ENCODE peak calls at places on chromosomes 5 and 9, in nine cellular contexts. I, G, B, A, F, L, C, R and O are unnamed samples.

GRCh38 chr9:73199886-73200285 is 48.2 kb downstream of the ANXA1 start:
- DNase-seq in I (no peak), G (peak), B (no peak), A (peak), F (no peak), L (no peak), C (no peak), R (peak), O (no peak)

GRCh38 chr5:132458651-132459030 is 31.9 kb downstream of the IRF1 start:
- DNase-seq in I (no peak), G (no peak), B (peak), A (peak), F (peak), L (peak), C (peak), R (no peak), O (peak)

GRCh38 chr5:99674086-99674485 is 745.3 kb upstream of the CHD1 start:
- DNase-seq in I (no peak), G (no peak), B (no peak), A (peak), F (no peak), L (no peak), C (no peak), R (no peak), O (no peak)

GRCh38 chr9:123473226-123473625 is 117.2 kb downstream of the CRB2 start:
- DNase-seq in I (no peak), G (no peak), B (no peak), A (no peak), F (no peak), L (no peak), C (no peak), R (peak), O (no peak)

GRCh38 chr5:135340568-135340967 is 58.5 kb downstream of the MACROH2A1 start:
- DNase-seq in I (no peak), G (no peak), B (no peak), A (no peak), F (no peak), L (no peak), C (no peak), R (no peak), O (no peak)

GRCh38 chr5:74766348-74766886 is 500 bp downstream of the GFM2 start:
- DNase-seq in I (peak), G (peak), B (peak), A (peak), F (peak), L (peak), C (peak), R (peak), O (peak)

GRCh38 chr5:174387448-174387847 is 336.9 kb upstream of the MSX2 start:
- DNase-seq in I (no peak), G (no peak), B (no peak), A (no peak), F (no peak), L (peak), C (no peak), R (no peak), O (no peak)

GRCh38 chr5:164188733-164189148 is 683.3 kb downstream of the MAT2B start:
- DNase-seq in I (no peak), G (no peak), B (no peak), A (no peak), F (no peak), L (peak), C (no peak), R (peak), O (no peak)

GRCh38 chr9:111501648-111502047 is 17.5 kb upstream of the ECPAS start:
- DNase-seq in I (no peak), G (no peak), B (no peak), A (no peak), F (no peak), L (no peak), C (no peak), R (no peak), O (no peak)

GRCh38 chr5:62395210-62395950 is 8.3 kb downstream of the DIMT1 start:
- DNase-seq in I (no peak), G (no peak), B (peak), A (peak), F (no peak), L (peak), C (no peak), R (no peak), O (peak)

GRCh38 chr9:107227696-107228258 is 55.3 kb upstream of the RAD23B start:
- DNase-seq in I (no peak), G (no peak), B (peak), A (peak), F (no peak), L (no peak), C (no peak), R (no peak), O (no peak)

GRCh38 chr5:138969323-138970013 is 94.3 kb upstream of the LRRTM2 start:
- DNase-seq in I (no peak), G (no peak), B (no peak), A (no peak), F (no peak), L (no peak), C (no peak), R (no peak), O (no peak)

GRCh38 chr5:16644301-16644889 is 27.6 kb upstream of the RETREG1 start:
- DNase-seq in I (no peak), G (no peak), B (no peak), A (no peak), F (no peak), L (no peak), C (no peak), R (no peak), O (no peak)

GRCh38 chr5:36734422-36734821 is 128.0 kb downstream of the SLC1A3 start:
- DNase-seq in I (no peak), G (no peak), B (peak), A (peak), F (no peak), L (peak), C (no peak), R (peak), O (peak)

GRCh38 chr5:16321284-16321683 is 141.7 kb upstream of the MARCHF11 start:
- DNase-seq in I (no peak), G (no peak), B (no peak), A (no peak), F (no peak), L (no peak), C (no peak), R (no peak), O (no peak)

GRCh38 chr9:136326777-136327312 is 494 bp upstream of the GPSM1 start:
- DNase-seq in I (no peak), G (no peak), B (no peak), A (peak), F (no peak), L (no peak), C (no peak), R (no peak), O (no peak)

GRCh38 chr5:112878760-112879159 is 17.7 kb downstream of the SRP19 start:
- DNase-seq in I (no peak), G (peak), B (peak), A (no peak), F (peak), L (peak), C (peak), R (no peak), O (peak)

GRCh38 chr5:112141582-112141981 is 277.5 kb downstream of the EPB41L4A start:
- DNase-seq in I (no peak), G (no peak), B (no peak), A (no peak), F (no peak), L (no peak), C (no peak), R (no peak), O (no peak)

GRCh38 chr5:58456486-58456885 is 3.4 kb downstream of the PLK2 start:
- DNase-seq in I (no peak), G (no peak), B (no peak), A (no peak), F (no peak), L (no peak), C (peak), R (no peak), O (no peak)

DNA sequence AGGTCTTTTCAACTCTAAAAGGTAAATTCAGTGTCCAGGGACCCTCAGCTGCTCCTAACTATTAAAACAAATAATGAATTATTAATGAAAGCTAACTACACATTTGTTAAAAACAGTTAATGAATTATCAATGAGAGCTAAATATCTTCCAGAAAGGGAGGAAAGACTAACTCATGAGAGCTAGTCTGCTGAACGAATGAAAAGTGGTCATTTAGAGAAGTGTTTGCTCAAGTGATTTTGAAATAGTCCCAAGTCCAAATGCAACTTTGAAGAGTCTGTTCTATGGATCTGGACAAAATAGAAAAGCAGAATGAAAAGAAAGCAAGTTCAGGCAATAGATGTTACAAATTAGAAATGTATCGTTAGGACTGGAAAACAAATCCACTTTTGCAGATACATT is 133.9 kb upstream of the SPEF2 start:
- DNase-seq in I (no peak), G (no peak), B (no peak), A (no peak), F (no peak), L (no peak), C (no peak), R (no peak), O (no peak)
- H3K9ac ChIP-seq in I (no peak), G (no peak), B (no peak), A (no peak), F (no peak), L (no peak), C (no peak), R (no peak), O (no peak)

GRCh38 chr5:78361226-78361993 is 993 bp downstream of the SCAMP1 start:
- DNase-seq in I (peak), G (no peak), B (peak), A (peak), F (peak), L (peak), C (peak), R (peak), O (peak)
- TF ChIP-seq CTCF in I (peak), G (no peak), B (peak), A (peak), F (peak), L (no peak), C (peak), R (peak), O (peak)

DNA sequence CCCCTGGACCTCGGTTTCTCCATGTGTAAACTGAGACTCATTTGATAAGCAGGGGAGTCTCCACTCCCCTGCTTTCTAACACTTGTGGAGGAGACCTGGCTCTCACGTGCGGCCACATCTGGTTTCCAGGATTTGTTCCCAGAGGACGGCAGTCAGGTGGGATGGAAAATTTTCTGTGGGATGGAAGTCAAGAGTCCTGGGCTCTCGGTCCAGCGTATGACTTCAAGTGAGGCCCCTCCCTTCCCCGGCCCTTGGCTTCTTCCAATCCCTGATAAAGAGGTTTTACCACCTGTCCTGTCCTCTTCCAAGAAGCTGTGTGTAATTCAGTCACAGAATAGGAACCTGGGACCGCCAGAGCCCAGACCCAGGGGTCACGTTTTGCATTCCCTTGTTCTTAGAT is 35.0 kb downstream of the TMOD1 start:
- DNase-seq in I (no peak), G (no peak), B (no peak), A (no peak), F (no peak), L (no peak), C (no peak), R (no peak), O (no peak)
- H3K9ac ChIP-seq in I (no peak), G (no peak), B (no peak), A (no peak), F (no peak), L (no peak), C (no peak), R (no peak), O (no peak)

GRCh38 chr5:175700991-175701390 is 43.1 kb downstream of the HRH2 start:
- DNase-seq in I (no peak), G (peak), B (no peak), A (no peak), F (no peak), L (no peak), C (no peak), R (no peak), O (no peak)
- TF ChIP-seq CTCF in I (no peak), G (peak), B (no peak), A (no peak), F (peak), L (peak), C (peak), R (peak), O (peak)

GRCh38 chr5:172575816-172576215 is 65.2 kb upstream of the NEURL1B start:
- DNase-seq in I (no peak), G (no peak), B (no peak), A (no peak), F (no peak), L (no peak), C (no peak), R (no peak), O (no peak)
- H3K9ac ChIP-seq in I (no peak), G (no peak), B (no peak), A (no peak), F (no peak), L (no peak), C (no peak), R (no peak), O (no peak)

GRCh38 chr9:32839013-32839442 is 55.7 kb downstream of the TMEM215 start:
- DNase-seq in I (peak), G (no peak), B (no peak), A (no peak), F (no peak), L (no peak), C (no peak), R (no peak), O (no peak)
- TF ChIP-seq CTCF in I (no peak), G (peak), B (no peak), A (no peak), F (no peak), L (no peak), C (no peak), R (no peak), O (no peak)

DNA sequence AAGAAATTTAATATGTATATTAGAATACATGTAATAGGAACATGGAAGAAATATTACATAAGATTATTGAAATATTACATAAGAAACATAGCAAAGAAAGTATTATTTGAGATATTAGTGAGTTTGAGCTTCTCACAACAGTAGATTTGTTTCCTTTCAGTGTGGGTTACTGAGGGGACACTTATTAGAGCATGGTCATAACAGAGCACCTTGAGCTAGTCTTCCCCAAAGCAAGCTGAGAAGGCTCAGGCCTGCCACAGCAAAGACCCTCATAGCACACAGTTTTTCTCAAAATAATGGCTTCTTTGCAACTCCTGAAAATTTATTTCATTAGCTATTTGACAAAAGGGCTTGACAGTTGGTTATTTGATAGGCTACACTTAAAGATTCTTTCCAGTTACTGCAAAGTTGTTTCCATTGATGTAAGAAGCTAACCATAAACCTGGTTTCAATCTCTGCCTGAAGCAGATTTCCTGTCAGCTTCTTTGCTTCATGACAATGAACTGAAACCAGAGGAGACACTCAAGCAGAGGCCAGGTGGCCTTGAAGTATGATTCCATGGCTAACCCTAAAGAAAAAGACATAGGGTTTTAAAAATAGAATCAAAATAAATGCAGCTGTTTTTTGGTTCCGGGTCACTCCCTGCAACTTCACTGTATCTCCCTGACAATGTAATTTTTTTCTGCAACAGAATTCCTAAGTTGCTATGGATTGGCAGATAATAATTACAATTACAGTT is 68.6 kb downstream of the ERMP1 start:
- DNase-seq in I (no peak), G (no peak), B (no peak), A (no peak), F (peak), L (no peak), C (no peak), R (no peak), O (no peak)
- H3K9ac ChIP-seq in I (no peak), G (no peak), B (no peak), A (no peak), F (peak), L (no peak), C (no peak), R (no peak), O (no peak)